ENCODE peak calls at places on chromosomes 1 and 21, in seven cellular contexts. Y is HCT116, V is IMR-90, O is H1, E is GM12878, M is HepG2, L is K562. C is an unnamed sample.

GRCh38 chr1:201945157-201945556 is 1.2 kb downstream of the LMOD1 start:
- DNase-seq in Y (no peak), V (no peak), O (peak), E (no peak), M (no peak), L (peak), C (no peak)

GRCh38 chr1:81424056-81424455 is 376.7 kb upstream of the ADGRL2 start:
- DNase-seq in Y (no peak), V (peak), O (no peak), E (no peak), M (no peak), L (no peak), C (no peak)

GRCh38 chr1:93844262-93845045 is 34.6 kb downstream of the DNTTIP2 start:
- DNase-seq in Y (peak), V (peak), O (no peak), E (peak), M (peak), L (peak), C (peak)

GRCh38 chr1:18950415-18951026 is 6.0 kb downstream of the IFFO2 start:
- DNase-seq in Y (no peak), V (no peak), O (no peak), E (no peak), M (no peak), L (no peak), C (no peak)

GRCh38 chr1:15579683-15580047 is 5.2 kb downstream of the AGMAT start:
- DNase-seq in Y (no peak), V (no peak), O (no peak), E (peak), M (no peak), L (no peak), C (no peak)

GRCh38 chr1:7178741-7179140 is 393.5 kb downstream of the CAMTA1 start:
- DNase-seq in Y (no peak), V (no peak), O (no peak), E (no peak), M (no peak), L (no peak), C (no peak)

GRCh38 chr1:179599623-179600249 is 8.1 kb downstream of the TDRD5 start:
- DNase-seq in Y (peak), V (peak), O (no peak), E (no peak), M (peak), L (peak), C (peak)

GRCh38 chr1:15008783-15009709 is 144.5 kb upstream of the TMEM51 start:
- DNase-seq in Y (no peak), V (peak), O (no peak), E (no peak), M (no peak), L (no peak), C (peak)

GRCh38 chr1:244326757-244327156 is 125.0 kb downstream of the ADSS2 start:
- DNase-seq in Y (no peak), V (no peak), O (no peak), E (no peak), M (no peak), L (no peak), C (no peak)

GRCh38 chr1:226973898-226974543 is 33.9 kb downstream of the COQ8A start:
- DNase-seq in Y (no peak), V (peak), O (no peak), E (no peak), M (peak), L (no peak), C (no peak)

GRCh38 chr1:54846716-54847284 is 40.2 kb downstream of the DHCR24 start:
- DNase-seq in Y (no peak), V (no peak), O (no peak), E (no peak), M (no peak), L (no peak), C (no peak)

GRCh38 chr1:56477164-56478111 is 101.9 kb downstream of the PLPP3 start:
- DNase-seq in Y (no peak), V (peak), O (peak), E (peak), M (peak), L (no peak), C (peak)

GRCh38 chr1:206809504-206810084 is 37.3 kb upstream of the IL10 start:
- DNase-seq in Y (peak), V (peak), O (no peak), E (no peak), M (peak), L (no peak), C (peak)

GRCh38 chr21:37220433-37220980 is 46.6 kb downstream of the VPS26C start:
- DNase-seq in Y (no peak), V (peak), O (no peak), E (no peak), M (peak), L (no peak), C (peak)

GRCh38 chr1:110243581-110243980 is 33.5 kb downstream of the KCNC4 start:
- DNase-seq in Y (no peak), V (no peak), O (no peak), E (no peak), M (no peak), L (no peak), C (no peak)

GRCh38 chr1:236033336-236033735 is 31.6 kb downstream of the NID1 start:
- DNase-seq in Y (no peak), V (no peak), O (no peak), E (no peak), M (no peak), L (no peak), C (no peak)

GRCh38 chr1:45979074-45979777 is 153.2 kb downstream of the PIK3R3 start:
- DNase-seq in Y (peak), V (peak), O (no peak), E (no peak), M (peak), L (no peak), C (peak)

GRCh38 chr1:74396462-74396861 is 115.9 kb downstream of the LRRC53 start:
- DNase-seq in Y (no peak), V (no peak), O (no peak), E (no peak), M (no peak), L (no peak), C (no peak)

GRCh38 chr1:5875345-5875910 is 116.8 kb downstream of the NPHP4 start:
- DNase-seq in Y (no peak), V (no peak), O (no peak), E (no peak), M (no peak), L (no peak), C (no peak)

GRCh38 chr1:243475966-243476365 is 220.1 kb downstream of the SDCCAG8 start:
- DNase-seq in Y (no peak), V (peak), O (peak), E (no peak), M (no peak), L (peak), C (no peak)

GRCh38 chr1:29709711-29710169 is 473.4 kb downstream of the PTPRU start:
- DNase-seq in Y (no peak), V (peak), O (no peak), E (no peak), M (no peak), L (no peak), C (peak)

GRCh38 chr1:180643693-180644092 is 11.9 kb downstream of the XPR1 start:
- DNase-seq in Y (no peak), V (peak), O (no peak), E (no peak), M (no peak), L (no peak), C (no peak)

GRCh38 chr1:111145542-111145941 is 5.5 kb downstream of the CEPT1 start:
- DNase-seq in Y (no peak), V (no peak), O (no peak), E (no peak), M (peak), L (no peak), C (no peak)

GRCh38 chr1:157968951-157969350 is 24.5 kb upstream of the KIRREL1 start:
- DNase-seq in Y (no peak), V (peak), O (no peak), E (no peak), M (no peak), L (no peak), C (peak)

GRCh38 chr1:195754874-195755273 is 853.4 kb downstream of the KCNT2 start:
- DNase-seq in Y (no peak), V (peak), O (no peak), E (no peak), M (no peak), L (no peak), C (no peak)

GRCh38 chr1:9844106-9844505 is 20.3 kb upstream of the CLSTN1 start:
- DNase-seq in Y (no peak), V (no peak), O (no peak), E (no peak), M (no peak), L (no peak), C (no peak)

GRCh38 chr1:117367769-117368059 is 465 bp downstream of the MAN1A2 start:
- DNase-seq in Y (no peak), V (peak), O (no peak), E (no peak), M (no peak), L (no peak), C (no peak)

GRCh38 chr1:117365350-117366280 is 1.6 kb upstream of the MAN1A2 start:
- DNase-seq in Y (no peak), V (peak), O (no peak), E (no peak), M (no peak), L (no peak), C (no peak)

GRCh38 chr1:117368116-117369108 is 1.2 kb downstream of the MAN1A2 start:
- DNase-seq in Y (no peak), V (peak), O (no peak), E (no peak), M (peak), L (no peak), C (peak)

GRCh38 chr1:117366281-117366981 is 818 bp upstream of the MAN1A2 start:
- DNase-seq in Y (no peak), V (peak), O (peak), E (no peak), M (peak), L (peak), C (peak)

DNA sequence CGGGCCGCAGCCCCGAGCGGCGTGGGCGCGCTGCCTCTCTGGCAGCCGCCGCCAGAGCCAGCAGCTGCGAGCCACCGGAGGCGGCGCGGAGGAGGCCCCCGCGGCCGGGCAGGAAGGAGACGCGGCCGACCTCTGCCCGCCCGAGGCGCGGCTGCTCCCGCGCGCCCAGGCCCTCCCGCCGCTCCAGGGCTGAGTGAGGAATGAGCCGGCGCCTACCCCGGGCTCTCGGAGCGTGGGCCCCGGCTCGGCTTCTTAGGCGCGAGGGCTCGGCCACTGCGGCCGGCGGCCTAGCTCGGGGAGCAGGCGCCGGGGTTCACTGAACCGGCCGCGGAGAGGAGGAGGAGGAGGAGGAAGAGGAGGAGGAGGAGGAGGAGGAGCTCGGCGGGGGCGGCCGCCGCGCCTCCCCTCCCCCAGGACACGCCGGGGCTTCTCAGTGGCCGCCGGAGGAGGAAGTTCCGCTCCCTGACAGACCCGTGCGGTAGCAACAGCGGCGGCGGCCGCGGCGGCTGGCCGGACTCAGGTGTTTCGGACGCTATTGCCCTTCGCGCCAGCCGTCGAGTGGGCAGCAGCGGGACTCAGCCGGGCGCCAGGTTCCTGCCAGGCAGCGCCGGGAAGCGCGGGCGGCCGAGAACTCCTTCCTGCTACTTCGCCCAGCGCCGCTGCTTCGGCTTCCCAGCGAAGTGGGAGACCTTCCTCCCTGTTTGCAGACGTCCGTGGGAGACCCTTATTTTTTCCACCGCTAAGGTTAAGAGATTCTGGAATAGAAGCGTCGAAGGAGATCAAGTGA is at the start of gene MAN1A2:
- DNase-seq in Y (peak), V (peak), O (peak), E (peak), M (peak), L (peak), C (peak)
- TF ChIP-seq POLR2A in Y (peak), V (no peak), O (peak), E (peak), M (peak), L (peak), C (peak)

GRCh38 chr1:153939476-153939875 is 7.0 kb downstream of the DENND4B start:
- DNase-seq in Y (no peak), V (no peak), O (no peak), E (no peak), M (no peak), L (no peak), C (no peak)
- H3K9ac ChIP-seq in Y (no peak), V (no peak), O (no peak), E (no peak), M (no peak), L (no peak), C (no peak)

GRCh38 chr1:159921700-159922498 is 3.4 kb downstream of the TAGLN2 start:
- DNase-seq in Y (no peak), V (peak), O (no peak), E (no peak), M (no peak), L (peak), C (peak)
- TF ChIP-seq POLR2A in Y (no peak), V (no peak), O (no peak), E (peak), M (no peak), L (no peak), C (peak)

GRCh38 chr1:151635479-151636072 is 23.7 kb downstream of the SNX27 start:
- DNase-seq in Y (no peak), V (peak), O (no peak), E (no peak), M (no peak), L (no peak), C (no peak)
- H3K9ac ChIP-seq in Y (no peak), V (peak), O (no peak), E (no peak), M (no peak), L (no peak), C (no peak)

DNA sequence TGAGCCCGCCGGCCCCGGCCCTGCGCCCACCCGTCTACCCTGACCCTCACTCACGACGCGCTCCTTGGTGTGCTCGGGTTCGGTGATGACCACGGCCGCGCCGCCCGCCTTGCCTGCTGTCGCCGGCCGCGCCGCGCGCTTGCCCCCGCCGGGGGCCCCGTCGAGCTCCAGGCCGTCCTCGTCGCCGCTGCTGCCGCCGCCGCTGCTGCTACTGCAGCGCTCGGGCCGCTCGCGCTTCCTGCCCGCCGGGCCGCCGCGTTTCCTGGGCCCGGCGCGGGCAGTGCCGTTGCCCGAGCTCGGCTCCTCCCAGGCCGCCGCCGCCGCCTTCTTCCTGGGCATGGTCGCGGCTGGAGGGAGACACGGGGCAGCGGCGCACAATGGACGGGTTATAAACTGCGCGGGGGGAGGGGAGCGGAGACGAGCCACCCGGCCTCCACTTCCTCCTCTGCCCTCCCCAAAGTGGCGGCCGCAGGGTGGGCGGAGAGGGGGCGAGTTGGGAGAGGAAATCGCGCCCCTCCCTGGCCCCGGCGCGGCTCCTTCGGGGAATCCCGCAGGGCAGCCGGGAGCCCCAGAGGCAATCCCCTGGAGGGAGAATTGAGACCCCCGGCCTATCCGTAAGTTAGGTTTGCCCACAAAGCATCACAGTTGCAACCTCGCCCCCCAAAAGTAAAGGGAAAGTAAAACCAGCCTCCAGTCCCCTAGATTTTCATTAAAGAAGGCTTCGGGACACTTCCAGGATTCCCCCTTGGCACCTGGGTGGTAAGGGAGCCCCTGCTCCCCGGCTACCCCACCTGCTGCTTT is 1.1 kb downstream of the RCC2 start:
- DNase-seq in Y (no peak), V (peak), O (peak), E (no peak), M (peak), L (peak), C (peak)
- TF ChIP-seq POLR2A in Y (no peak), V (peak), O (peak), E (peak), M (peak), L (peak), C (peak)

GRCh38 chr21:41965045-41965444 is 11.2 kb upstream of the C2CD2 start:
- DNase-seq in Y (no peak), V (no peak), O (peak), E (no peak), M (no peak), L (no peak), C (no peak)
- H3K9ac ChIP-seq in Y (no peak), V (no peak), O (no peak), E (no peak), M (no peak), L (no peak), C (no peak)

GRCh38 chr1:239600588-239600987 is 214.2 kb downstream of the CHRM3 start:
- DNase-seq in Y (no peak), V (no peak), O (no peak), E (no peak), M (no peak), L (no peak), C (no peak)

GRCh38 chr1:239606850-239607400 is 220.6 kb downstream of the CHRM3 start:
- DNase-seq in Y (no peak), V (no peak), O (no peak), E (no peak), M (no peak), L (no peak), C (no peak)

GRCh38 chr1:239608469-239608868 is 222.1 kb downstream of the CHRM3 start:
- DNase-seq in Y (no peak), V (no peak), O (no peak), E (no peak), M (no peak), L (no peak), C (no peak)

GRCh38 chr1:239601108-239601507 is 214.7 kb downstream of the CHRM3 start:
- DNase-seq in Y (no peak), V (no peak), O (no peak), E (no peak), M (no peak), L (no peak), C (no peak)

GRCh38 chr1:239603530-239603929 is 217.2 kb downstream of the CHRM3 start:
- DNase-seq in Y (no peak), V (no peak), O (no peak), E (no peak), M (no peak), L (no peak), C (no peak)
- TF ChIP-seq POLR2A in Y (no peak), V (no peak), O (no peak), E (no peak), M (no peak), L (no peak), C (no peak)

DNA sequence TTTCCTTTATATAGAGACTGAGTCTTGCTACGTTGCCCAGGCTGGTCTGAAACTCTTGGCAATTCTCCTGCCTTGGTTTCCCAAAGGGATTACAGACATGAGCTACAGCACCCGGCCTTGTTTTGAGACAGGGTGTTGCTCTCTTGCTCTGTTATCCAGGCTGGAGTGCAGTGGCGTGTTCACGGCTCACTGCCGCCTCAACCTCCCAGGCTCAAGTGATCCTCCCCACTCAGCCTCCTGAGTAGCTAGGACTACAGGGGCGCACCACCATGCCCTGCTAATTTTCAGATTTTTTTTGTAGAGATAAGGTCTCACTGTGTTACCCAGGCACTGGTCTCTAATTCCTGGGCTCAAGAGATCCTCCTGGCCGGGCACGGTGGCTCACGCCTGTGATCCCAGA is 14.8 kb downstream of the LCK start:
- DNase-seq in Y (no peak), V (no peak), O (no peak), E (no peak), M (no peak), L (no peak), C (no peak)
- H3K9ac ChIP-seq in Y (no peak), V (no peak), O (no peak), E (no peak), M (no peak), L (no peak), C (no peak)

GRCh38 chr1:229342902-229343587 is at the start of gene CCSAP:
- DNase-seq in Y (no peak), V (peak), O (no peak), E (no peak), M (peak), L (no peak), C (peak)

GRCh38 chr1:229344139-229344538 is 1.3 kb upstream of the CCSAP start:
- DNase-seq in Y (no peak), V (no peak), O (no peak), E (no peak), M (no peak), L (no peak), C (no peak)

GRCh38 chr1:229341811-229342304 is 989 bp downstream of the CCSAP start:
- DNase-seq in Y (no peak), V (peak), O (no peak), E (no peak), M (no peak), L (peak), C (no peak)

GRCh38 chr1:229340496-229340895 is 2.4 kb downstream of the CCSAP start:
- DNase-seq in Y (no peak), V (no peak), O (no peak), E (no peak), M (no peak), L (no peak), C (no peak)

DNA sequence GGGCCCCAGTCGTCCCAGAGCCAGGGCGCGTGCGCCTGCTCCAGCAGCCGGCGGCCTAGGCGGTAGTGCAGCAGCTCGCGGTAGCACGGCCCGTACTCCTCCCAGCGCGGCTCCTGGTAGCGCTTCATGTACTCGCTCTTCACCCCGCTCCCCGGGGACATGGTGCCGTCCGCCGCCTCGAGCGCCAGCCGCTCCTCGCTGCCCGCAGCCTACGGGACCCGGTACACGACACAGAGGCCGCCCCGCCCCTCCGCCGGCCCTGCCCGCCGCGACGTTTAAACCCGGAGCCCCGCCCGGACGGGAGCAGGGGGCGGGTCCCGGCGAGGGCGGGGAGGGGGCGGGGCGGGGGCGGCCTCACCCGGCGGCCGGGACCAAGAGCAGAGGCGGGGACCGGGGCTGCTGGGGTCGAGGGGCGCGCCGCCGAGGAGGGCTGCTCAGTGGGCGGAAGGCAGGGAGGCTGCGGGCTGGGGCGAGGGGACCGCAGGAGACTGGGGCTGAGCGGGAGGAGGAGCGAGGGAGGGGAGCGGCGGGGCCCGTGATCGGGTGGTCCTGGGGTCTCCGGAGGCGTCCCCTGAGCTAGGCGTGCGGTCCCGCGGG is 444 bp downstream of the CCSAP start:
- DNase-seq in Y (peak), V (peak), O (peak), E (no peak), M (peak), L (peak), C (peak)
- TF ChIP-seq POLR2A in Y (peak), V (no peak), O (no peak), E (peak), M (peak), L (peak), C (peak)

GRCh38 chr1:27496604-27497155 is 6.7 kb upstream of the WASF2 start:
- DNase-seq in Y (no peak), V (peak), O (peak), E (no peak), M (no peak), L (no peak), C (no peak)
- H3K9ac ChIP-seq in Y (no peak), V (no peak), O (no peak), E (no peak), M (peak), L (peak), C (no peak)